ENCODE peak calls at places on chromosomes 1 and 21, in four cellular contexts. X is upper lobe of right lung, U is cardiac muscle cell, F is fibroblast of pulmonary artery. Y is an unnamed sample.

GRCh38 chr21:34129971-34130597 is 56.7 kb downstream of the MRPS6 start:
- DNase-seq in X (no peak), U (peak), F (peak), Y (no peak)

GRCh38 chr21:14841511-14842472 is 223.0 kb downstream of the NRIP1 start:
- DNase-seq in X (peak), U (no peak), F (no peak), Y (no peak)

GRCh38 chr1:94974224-94974623 is 47.3 kb upstream of the CNN3 start:
- DNase-seq in X (no peak), U (peak), F (peak), Y (peak)

GRCh38 chr1:54931275-54931805 is 44.3 kb upstream of the DHCR24 start:
- DNase-seq in X (no peak), U (no peak), F (no peak), Y (no peak)

GRCh38 chr1:203051841-203052324 is 25.6 kb downstream of the PPFIA4 start:
- DNase-seq in X (no peak), U (no peak), F (no peak), Y (no peak)

GRCh38 chr1:212007178-212007577 is 28.2 kb downstream of the INTS7 start:
- DNase-seq in X (no peak), U (no peak), F (no peak), Y (no peak)

GRCh38 chr1:91699339-91699970 is 186.5 kb downstream of the TGFBR3 start:
- DNase-seq in X (no peak), U (peak), F (peak), Y (peak)

GRCh38 chr1:110872745-110873435 is at the start of gene CD53:
- DNase-seq in X (no peak), U (no peak), F (no peak), Y (no peak)

GRCh38 chr1:59452559-59452958 is 155.7 kb downstream of the FGGY start:
- DNase-seq in X (peak), U (no peak), F (no peak), Y (no peak)

GRCh38 chr1:243924588-243925349 is 74.7 kb upstream of the AKT3 start:
- DNase-seq in X (no peak), U (peak), F (peak), Y (no peak)

GRCh38 chr1:167723707-167724323 is 2.0 kb downstream of the MPZL1 start:
- DNase-seq in X (no peak), U (no peak), F (no peak), Y (no peak)

GRCh38 chr21:46021398-46021797 is 39.8 kb downstream of the COL6A1 start:
- DNase-seq in X (no peak), U (no peak), F (no peak), Y (no peak)

GRCh38 chr21:39631842-39632577 is 19.3 kb downstream of the B3GALT5 start:
- DNase-seq in X (no peak), U (no peak), F (no peak), Y (no peak)

GRCh38 chr1:101262060-101262459 is 25.2 kb downstream of the S1PR1 start:
- DNase-seq in X (no peak), U (peak), F (peak), Y (no peak)

GRCh38 chr1:3998086-3998485 is 98.0 kb upstream of the C1orf174 start:
- DNase-seq in X (peak), U (no peak), F (no peak), Y (no peak)

GRCh38 chr1:152436593-152437338 is 22.7 kb upstream of the CRNN start:
- DNase-seq in X (no peak), U (peak), F (no peak), Y (no peak)

GRCh38 chr1:100438375-100438774 is 86.1 kb downstream of the CDC14A start:
- DNase-seq in X (no peak), U (no peak), F (no peak), Y (no peak)

GRCh38 chr1:115496904-115497527 is 144.8 kb upstream of the VANGL1 start:
- DNase-seq in X (no peak), U (peak), F (peak), Y (peak)

GRCh38 chr1:99139876-99140275 is 124.4 kb upstream of the PLPPR4 start:
- DNase-seq in X (no peak), U (no peak), F (no peak), Y (no peak)

GRCh38 chr1:21913763-21914162 is 23.3 kb downstream of the HSPG2 start:
- DNase-seq in X (no peak), U (no peak), F (no peak), Y (no peak)

GRCh38 chr21:33968082-33968997 is 52.7 kb upstream of the ATP5PO start:
- DNase-seq in X (no peak), U (peak), F (peak), Y (no peak)

GRCh38 chr1:156076609-156077429 is 5.4 kb downstream of the MEX3A start:
- DNase-seq in X (peak), U (peak), F (no peak), Y (no peak)

GRCh38 chr1:155044812-155045690 is 6.1 kb upstream of the ADAM15 start:
- DNase-seq in X (peak), U (peak), F (peak), Y (no peak)

GRCh38 chr1:215028954-215029353 is 53.6 kb upstream of the KCNK2 start:
- DNase-seq in X (no peak), U (no peak), F (no peak), Y (no peak)
- TF ChIP-seq CTCF in X (no peak), U (no peak), F (no peak), Y (no peak)

GRCh38 chr1:26900001-26900814 is at the start of gene GPATCH3:
- DNase-seq in X (peak), U (peak), F (peak), Y (peak)
- H3K4me3 ChIP-seq in X (peak), U (peak), F (peak), Y (peak)

GRCh38 chr1:81760487-81761097 is 40.1 kb upstream of the ADGRL2 start:
- DNase-seq in X (no peak), U (peak), F (peak), Y (peak)
- TF ChIP-seq CTCF in X (peak), U (peak), F (peak), Y (peak)

GRCh38 chr1:88117597-88117996 is 566.5 kb upstream of the PKN2 start:
- DNase-seq in X (no peak), U (no peak), F (no peak), Y (no peak)

GRCh38 chr1:88111806-88112205 is 572.3 kb upstream of the PKN2 start:
- DNase-seq in X (no peak), U (no peak), F (no peak), Y (no peak)
- H3K4me3 ChIP-seq in X (no peak), U (no peak), F (no peak), Y (no peak)

Y was measured in AG09309.